ENCODE peak calls at places on chromosomes 6 and 20, in eight cellular contexts. One of them, this sample, is unnamed.

GRCh38 chr6:137819740-137820139 is 47.3 kb upstream of the TNFAIP3 start:
- DNase-seq in naive thymus-derived CD4-positive, alpha-beta T cell: peak; percentile 67
- DNase-seq in body of pancreas: no peak
- DNase-seq in right lobe of liver: no peak
- DNase-seq in heart left ventricle: no peak
- DNase-seq in fibroblast of lung: no peak
- DNase-seq in effector memory CD4-positive, alpha-beta T cell: peak; percentile 17
- DNase-seq in kidney: no peak
- DNase-seq in this sample: peak; percentile 83

GRCh38 chr20:63095718-63096654 is 89.2 kb upstream of the BHLHE23 start:
- DNase-seq in heart left ventricle: peak; percentile 50
- DNase-seq in naive thymus-derived CD4-positive, alpha-beta T cell: no peak
- DNase-seq in body of pancreas: no peak
- DNase-seq in right lobe of liver: peak; percentile 32
- DNase-seq in kidney: peak; percentile 46
- DNase-seq in fibroblast of lung: no peak
- DNase-seq in effector memory CD4-positive, alpha-beta T cell: no peak
- DNase-seq in this sample: no peak

GRCh38 chr20:31587545-31588389 is 17.3 kb upstream of the ID1 start:
- DNase-seq in right lobe of liver: no peak
- DNase-seq in heart left ventricle: peak; percentile 83
- DNase-seq in fibroblast of lung: peak; percentile 43
- DNase-seq in kidney: no peak
- DNase-seq in effector memory CD4-positive, alpha-beta T cell: no peak
- DNase-seq in naive thymus-derived CD4-positive, alpha-beta T cell: no peak
- DNase-seq in body of pancreas: no peak
- DNase-seq in this sample: no peak

GRCh38 chr6:179340-179950 is 112.8 kb upstream of the DUSP22 start:
- DNase-seq in heart left ventricle: no peak
- DNase-seq in effector memory CD4-positive, alpha-beta T cell: no peak
- DNase-seq in fibroblast of lung: no peak
- DNase-seq in body of pancreas: no peak
- DNase-seq in right lobe of liver: no peak
- DNase-seq in kidney: no peak
- DNase-seq in naive thymus-derived CD4-positive, alpha-beta T cell: no peak
- DNase-seq in this sample: no peak

GRCh38 chr20:15814903-15815302 is 758.3 kb downstream of the KIF16B start:
- DNase-seq in kidney: no peak
- DNase-seq in effector memory CD4-positive, alpha-beta T cell: no peak
- DNase-seq in heart left ventricle: no peak
- DNase-seq in naive thymus-derived CD4-positive, alpha-beta T cell: no peak
- DNase-seq in fibroblast of lung: peak; percentile 25
- DNase-seq in body of pancreas: no peak
- DNase-seq in right lobe of liver: no peak
- DNase-seq in this sample: no peak

GRCh38 chr6:31498748-31499147 is 803 bp downstream of the MICB start:
- DNase-seq in body of pancreas: no peak
- DNase-seq in right lobe of liver: no peak
- DNase-seq in fibroblast of lung: peak; percentile 6
- DNase-seq in heart left ventricle: no peak
- DNase-seq in effector memory CD4-positive, alpha-beta T cell: no peak
- DNase-seq in kidney: no peak
- DNase-seq in naive thymus-derived CD4-positive, alpha-beta T cell: no peak
- DNase-seq in this sample: no peak

GRCh38 chr6:144548525-144548924 is 263.4 kb downstream of the UTRN start:
- DNase-seq in body of pancreas: no peak
- DNase-seq in effector memory CD4-positive, alpha-beta T cell: no peak
- DNase-seq in right lobe of liver: no peak
- DNase-seq in kidney: no peak
- DNase-seq in heart left ventricle: no peak
- DNase-seq in fibroblast of lung: no peak
- DNase-seq in naive thymus-derived CD4-positive, alpha-beta T cell: no peak
- DNase-seq in this sample: no peak

GRCh38 chr6:167567142-167568033 is 242.5 kb downstream of the TTLL2 start:
- DNase-seq in fibroblast of lung: no peak
- DNase-seq in body of pancreas: no peak
- DNase-seq in effector memory CD4-positive, alpha-beta T cell: no peak
- DNase-seq in naive thymus-derived CD4-positive, alpha-beta T cell: no peak
- DNase-seq in kidney: peak; percentile 72
- DNase-seq in heart left ventricle: no peak
- DNase-seq in right lobe of liver: peak; percentile 54
- DNase-seq in this sample: no peak

GRCh38 chr6:27592107-27592480 is 119.2 kb upstream of the ZNF184 start:
- DNase-seq in right lobe of liver: no peak
- DNase-seq in effector memory CD4-positive, alpha-beta T cell: no peak
- DNase-seq in heart left ventricle: no peak
- DNase-seq in naive thymus-derived CD4-positive, alpha-beta T cell: no peak
- DNase-seq in fibroblast of lung: no peak
- DNase-seq in kidney: no peak
- DNase-seq in body of pancreas: no peak
- DNase-seq in this sample: no peak

GRCh38 chr20:19564261-19564660 is 193.8 kb upstream of the RIN2 start:
- DNase-seq in body of pancreas: no peak
- DNase-seq in fibroblast of lung: no peak
- DNase-seq in effector memory CD4-positive, alpha-beta T cell: no peak
- DNase-seq in kidney: no peak
- DNase-seq in naive thymus-derived CD4-positive, alpha-beta T cell: no peak
- DNase-seq in heart left ventricle: no peak
- DNase-seq in right lobe of liver: no peak
- DNase-seq in this sample: no peak

GRCh38 chr20:48260370-48260769 is 475.1 kb upstream of the SULF2 start:
- DNase-seq in body of pancreas: no peak
- DNase-seq in heart left ventricle: peak; percentile 74
- DNase-seq in fibroblast of lung: no peak
- DNase-seq in effector memory CD4-positive, alpha-beta T cell: no peak
- DNase-seq in kidney: no peak
- DNase-seq in right lobe of liver: no peak
- DNase-seq in naive thymus-derived CD4-positive, alpha-beta T cell: no peak
- DNase-seq in this sample: no peak

GRCh38 chr6:109790131-109790530 is 99.0 kb downstream of the FIG4 start:
- DNase-seq in fibroblast of lung: peak; percentile 87
- DNase-seq in body of pancreas: no peak
- DNase-seq in kidney: no peak
- DNase-seq in effector memory CD4-positive, alpha-beta T cell: no peak
- DNase-seq in right lobe of liver: no peak
- DNase-seq in heart left ventricle: no peak
- DNase-seq in naive thymus-derived CD4-positive, alpha-beta T cell: no peak
- DNase-seq in this sample: no peak

GRCh38 chr6:48747040-48747439 is 636.0 kb upstream of the PTCHD4 start:
- DNase-seq in fibroblast of lung: no peak
- DNase-seq in right lobe of liver: no peak
- DNase-seq in heart left ventricle: no peak
- DNase-seq in effector memory CD4-positive, alpha-beta T cell: no peak
- DNase-seq in kidney: no peak
- DNase-seq in body of pancreas: no peak
- DNase-seq in naive thymus-derived CD4-positive, alpha-beta T cell: no peak
- DNase-seq in this sample: no peak

GRCh38 chr6:146357578-146358340 is 185.9 kb upstream of the RAB32 start:
- DNase-seq in right lobe of liver: no peak
- DNase-seq in body of pancreas: no peak
- DNase-seq in kidney: no peak
- DNase-seq in effector memory CD4-positive, alpha-beta T cell: no peak
- DNase-seq in heart left ventricle: no peak
- DNase-seq in naive thymus-derived CD4-positive, alpha-beta T cell: no peak
- DNase-seq in fibroblast of lung: peak; percentile 98
- DNase-seq in this sample: no peak

GRCh38 chr6:129717287-129717686 is 7.3 kb upstream of the ARHGAP18 start:
- DNase-seq in right lobe of liver: no peak
- DNase-seq in fibroblast of lung: peak; percentile 74
- DNase-seq in body of pancreas: no peak
- DNase-seq in kidney: no peak
- DNase-seq in heart left ventricle: no peak
- DNase-seq in naive thymus-derived CD4-positive, alpha-beta T cell: no peak
- DNase-seq in effector memory CD4-positive, alpha-beta T cell: no peak
- DNase-seq in this sample: no peak

GRCh38 chr20:32681175-32682084 is 7.7 kb upstream of the C20orf203 start:
- DNase-seq in heart left ventricle: no peak
- DNase-seq in right lobe of liver: no peak
- DNase-seq in body of pancreas: no peak
- DNase-seq in naive thymus-derived CD4-positive, alpha-beta T cell: no peak
- DNase-seq in kidney: peak; percentile 75
- DNase-seq in effector memory CD4-positive, alpha-beta T cell: no peak
- DNase-seq in fibroblast of lung: peak; percentile 44
- DNase-seq in this sample: no peak

GRCh38 chr6:53281518-53282215 is 67.1 kb downstream of the ELOVL5 start:
- DNase-seq in naive thymus-derived CD4-positive, alpha-beta T cell: no peak
- DNase-seq in kidney: no peak
- DNase-seq in effector memory CD4-positive, alpha-beta T cell: no peak
- DNase-seq in fibroblast of lung: no peak
- DNase-seq in body of pancreas: no peak
- DNase-seq in right lobe of liver: no peak
- DNase-seq in heart left ventricle: no peak
- DNase-seq in this sample: no peak
- H3K4me1 ChIP-seq in naive thymus-derived CD4-positive, alpha-beta T cell: no peaks in the 10 kb centered on the region
- H3K4me1 ChIP-seq in kidney: peaks cover 7% of the 10 kb centered on the region
- H3K4me1 ChIP-seq in effector memory CD4-positive, alpha-beta T cell: peaks cover 20% of the 10 kb centered on the region
- H3K4me1 ChIP-seq in fibroblast of lung: no peaks in the 10 kb centered on the region
- H3K4me1 ChIP-seq in body of pancreas: no peaks in the 10 kb centered on the region
- H3K4me1 ChIP-seq in right lobe of liver: peaks cover 11% of the 10 kb centered on the region
- H3K4me1 ChIP-seq in heart left ventricle: peaks cover 43% of the 10 kb centered on the region
- H3K4me1 ChIP-seq in this sample: peaks cover 70% of the 10 kb centered on the region

GRCh38 chr6:42372699-42373098 is 79.0 kb downstream of the TRERF1 start:
- DNase-seq in heart left ventricle: no peak
- DNase-seq in effector memory CD4-positive, alpha-beta T cell: no peak
- DNase-seq in kidney: no peak
- DNase-seq in right lobe of liver: no peak
- DNase-seq in naive thymus-derived CD4-positive, alpha-beta T cell: no peak
- DNase-seq in body of pancreas: no peak
- DNase-seq in fibroblast of lung: no peak
- DNase-seq in this sample: no peak
- H3K4me3 ChIP-seq in heart left ventricle: no peak overlapping the region
- H3K4me3 ChIP-seq in effector memory CD4-positive, alpha-beta T cell: no peak overlapping the region
- H3K4me3 ChIP-seq in kidney: no peak overlapping the region
- H3K4me3 ChIP-seq in right lobe of liver: no peak overlapping the region
- H3K4me3 ChIP-seq in naive thymus-derived CD4-positive, alpha-beta T cell: no peak overlapping the region
- H3K4me3 ChIP-seq in body of pancreas: no peak overlapping the region
- H3K4me3 ChIP-seq in fibroblast of lung: no peak overlapping the region
- H3K4me3 ChIP-seq in this sample: no peak overlapping the region

GRCh38 chr6:11537229-11538048 is at the start of gene TMEM170B:
- DNase-seq in naive thymus-derived CD4-positive, alpha-beta T cell: peak; percentile 99
- DNase-seq in fibroblast of lung: peak; percentile 87
- DNase-seq in kidney: peak; percentile 98
- DNase-seq in right lobe of liver: peak; percentile 97
- DNase-seq in effector memory CD4-positive, alpha-beta T cell: peak; percentile 96
- DNase-seq in body of pancreas: peak; percentile 94
- DNase-seq in heart left ventricle: peak; percentile 99
- DNase-seq in this sample: peak; percentile 97

GRCh38 chr6:11538799-11539468 is 1.4 kb downstream of the TMEM170B start:
- DNase-seq in body of pancreas: no peak
- DNase-seq in right lobe of liver: no peak
- DNase-seq in fibroblast of lung: no peak
- DNase-seq in heart left ventricle: no peak
- DNase-seq in naive thymus-derived CD4-positive, alpha-beta T cell: no peak
- DNase-seq in effector memory CD4-positive, alpha-beta T cell: no peak
- DNase-seq in kidney: no peak
- DNase-seq in this sample: no peak

GRCh38 chr6:11536795-11537194 is 754 bp upstream of the TMEM170B start:
- DNase-seq in effector memory CD4-positive, alpha-beta T cell: no peak
- DNase-seq in right lobe of liver: no peak
- DNase-seq in fibroblast of lung: no peak
- DNase-seq in naive thymus-derived CD4-positive, alpha-beta T cell: peak; percentile 5
- DNase-seq in body of pancreas: peak; percentile 28
- DNase-seq in kidney: peak; percentile 66
- DNase-seq in heart left ventricle: no peak
- DNase-seq in this sample: no peak

GRCh38 chr6:11535801-11536230 is 1.7 kb upstream of the TMEM170B start:
- DNase-seq in effector memory CD4-positive, alpha-beta T cell: no peak
- DNase-seq in naive thymus-derived CD4-positive, alpha-beta T cell: no peak
- DNase-seq in fibroblast of lung: peak; percentile 52
- DNase-seq in right lobe of liver: no peak
- DNase-seq in heart left ventricle: no peak
- DNase-seq in body of pancreas: peak; percentile 54
- DNase-seq in kidney: no peak
- DNase-seq in this sample: no peak

DNA sequence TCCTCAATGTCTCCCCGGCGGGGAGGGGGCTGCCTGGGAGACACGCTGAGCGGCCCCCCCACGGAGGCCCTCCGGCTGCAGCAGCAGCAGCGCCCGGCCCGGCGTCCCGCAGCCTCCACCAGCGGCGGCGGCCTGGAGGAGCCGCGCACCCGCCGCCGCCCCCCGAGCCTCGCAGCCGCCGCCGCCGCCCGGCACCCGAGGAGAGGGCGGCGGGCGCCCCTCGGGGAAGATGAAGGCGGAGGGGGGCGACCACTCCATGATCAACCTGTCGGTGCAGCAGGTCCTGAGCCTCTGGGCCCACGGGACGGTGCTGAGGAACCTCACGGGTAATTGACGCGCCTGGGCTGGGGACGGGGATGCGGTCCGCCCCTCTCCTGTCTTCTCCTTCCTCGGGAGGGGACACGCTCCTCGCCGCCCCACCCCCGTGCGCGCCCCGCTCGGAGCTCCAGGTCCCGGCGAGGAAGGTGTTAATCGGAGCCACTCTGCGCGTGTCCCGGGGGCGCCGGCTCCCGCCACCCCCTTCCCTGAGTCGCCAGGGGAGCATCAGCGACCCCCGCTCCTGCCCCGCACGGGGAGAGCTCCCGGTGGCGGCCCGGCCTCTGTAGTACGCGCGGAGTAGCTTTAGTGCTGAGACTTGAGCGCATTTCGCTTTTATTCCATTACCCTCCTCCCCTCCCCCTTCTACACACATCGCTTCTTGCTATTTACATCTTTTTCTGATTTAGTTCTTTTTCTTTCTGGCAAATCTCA is 675 bp downstream of the TMEM170B start:
- DNase-seq in right lobe of liver: peak; percentile 63
- DNase-seq in body of pancreas: peak; percentile 24
- DNase-seq in fibroblast of lung: peak; percentile 6
- DNase-seq in kidney: peak; percentile 76
- DNase-seq in effector memory CD4-positive, alpha-beta T cell: no peak
- DNase-seq in heart left ventricle: peak; percentile 72
- DNase-seq in naive thymus-derived CD4-positive, alpha-beta T cell: peak; percentile 48
- DNase-seq in this sample: peak; percentile 32
- H3K27ac ChIP-seq in right lobe of liver: peak overlapping the region; percentile 69
- H3K27ac ChIP-seq in body of pancreas: peak overlapping the region; percentile 78
- H3K27ac ChIP-seq in fibroblast of lung: no peak overlapping the region
- H3K27ac ChIP-seq in kidney: peak overlapping the region; percentile 51
- H3K27ac ChIP-seq in effector memory CD4-positive, alpha-beta T cell: peak overlapping the region; percentile 56
- H3K27ac ChIP-seq in heart left ventricle: peak overlapping the region; percentile 74
- H3K27ac ChIP-seq in naive thymus-derived CD4-positive, alpha-beta T cell: peak overlapping the region; percentile 69
- H3K27ac ChIP-seq in this sample: peak overlapping the region; percentile 44

GRCh38 chr6:125174626-125175025 is 21.1 kb downstream of the TPD52L1 start:
- DNase-seq in kidney: no peak
- DNase-seq in right lobe of liver: peak; percentile 62
- DNase-seq in naive thymus-derived CD4-positive, alpha-beta T cell: no peak
- DNase-seq in fibroblast of lung: no peak
- DNase-seq in heart left ventricle: no peak
- DNase-seq in body of pancreas: no peak
- DNase-seq in effector memory CD4-positive, alpha-beta T cell: no peak
- DNase-seq in this sample: no peak
- H3K4me1 ChIP-seq in kidney: no peaks in the 10 kb centered on the region
- H3K4me1 ChIP-seq in right lobe of liver: peaks cover 11% of the 10 kb centered on the region
- H3K4me1 ChIP-seq in naive thymus-derived CD4-positive, alpha-beta T cell: no peaks in the 10 kb centered on the region
- H3K4me1 ChIP-seq in fibroblast of lung: no peaks in the 10 kb centered on the region
- H3K4me1 ChIP-seq in heart left ventricle: peaks cover 2% of the 10 kb centered on the region
- H3K4me1 ChIP-seq in body of pancreas: peaks cover 9% of the 10 kb centered on the region
- H3K4me1 ChIP-seq in effector memory CD4-positive, alpha-beta T cell: no peaks in the 10 kb centered on the region
- H3K4me1 ChIP-seq in this sample: no peaks in the 10 kb centered on the region